ENCODE peak calls at places on chromosomes 13 and 19, in five cellular contexts. W, S, F, A and P are unnamed samples.

GRCh38 chr13:27979001-27979643 is 9.4 kb downstream of the URAD start:
- DNase-seq in W (no peak), S (no peak), F (no peak), A (no peak), P (no peak)

GRCh38 chr19:42282810-42283247 is 13.8 kb downstream of the CIC start:
- DNase-seq in W (no peak), S (no peak), F (no peak), A (no peak), P (no peak)

GRCh38 chr13:107685876-107686275 is 529.5 kb downstream of the LIG4 start:
- DNase-seq in W (no peak), S (no peak), F (no peak), A (no peak), P (no peak)

GRCh38 chr13:32639502-32640105 is 53.4 kb downstream of the PDS5B start:
- DNase-seq in W (no peak), S (peak), F (no peak), A (peak), P (peak)

GRCh38 chr19:13794388-13794751 is 873 bp upstream of the ZSWIM4 start:
- DNase-seq in W (no peak), S (peak), F (no peak), A (peak), P (no peak)

GRCh38 chr13:107765724-107766436 is 449.5 kb downstream of the LIG4 start:
- DNase-seq in W (no peak), S (no peak), F (no peak), A (peak), P (no peak)

GRCh38 chr19:10552596-10553053 is 8.9 kb downstream of the ATG4D start:
- DNase-seq in W (no peak), S (peak), F (no peak), A (no peak), P (no peak)

GRCh38 chr13:77904031-77904430 is 14.6 kb downstream of the EDNRB start:
- DNase-seq in W (no peak), S (no peak), F (no peak), A (no peak), P (no peak)

GRCh38 chr13:21749410-21749809 is 78.5 kb downstream of the FGF9 start:
- DNase-seq in W (no peak), S (no peak), F (peak), A (no peak), P (peak)

GRCh38 chr13:110938662-110939421 is 24.0 kb upstream of the ANKRD10 start:
- DNase-seq in W (no peak), S (no peak), F (no peak), A (no peak), P (no peak)

GRCh38 chr13:60572003-60572792 is 175.2 kb downstream of the TDRD3 start:
- DNase-seq in W (no peak), S (peak), F (peak), A (peak), P (peak)

GRCh38 chr13:108947551-108948030 is 318.2 kb downstream of the MYO16 start:
- DNase-seq in W (no peak), S (no peak), F (no peak), A (peak), P (no peak)

GRCh38 chr19:6215701-6216235 is 64.0 kb downstream of the MLLT1 start:
- DNase-seq in W (no peak), S (no peak), F (no peak), A (no peak), P (no peak)

GRCh38 chr13:24713022-24713421 is 32.8 kb downstream of the ATP12A start:
- DNase-seq in W (no peak), S (no peak), F (no peak), A (no peak), P (no peak)

GRCh38 chr13:101258071-101258470 is 158.2 kb downstream of the NALCN start:
- DNase-seq in W (no peak), S (peak), F (no peak), A (peak), P (peak)

GRCh38 chr19:5951338-5951861 is 26.5 kb downstream of the RANBP3 start:
- DNase-seq in W (no peak), S (no peak), F (no peak), A (no peak), P (no peak)

GRCh38 chr13:89490661-89491060 is 1819.5 kb downstream of the SLITRK5 start:
- DNase-seq in W (no peak), S (no peak), F (no peak), A (no peak), P (no peak)

GRCh38 chr13:112169941-112170822 is 103.2 kb downstream of the SOX1 start:
- DNase-seq in W (no peak), S (no peak), F (no peak), A (no peak), P (no peak)

GRCh38 chr13:60121288-60121687 is 42.4 kb downstream of the DIAPH3 start:
- DNase-seq in W (no peak), S (no peak), F (no peak), A (no peak), P (no peak)

GRCh38 chr13:109821038-109821545 is 34.7 kb upstream of the IRS2 start:
- DNase-seq in W (no peak), S (no peak), F (no peak), A (no peak), P (no peak)

GRCh38 chr19:39401549-39402416 is 4.9 kb upstream of the ZFP36 start:
- DNase-seq in W (no peak), S (no peak), F (peak), A (peak), P (peak)

GRCh38 chr13:30807392-30807791 is 72.0 kb downstream of the ALOX5AP start:
- DNase-seq in W (no peak), S (no peak), F (no peak), A (no peak), P (no peak)

GRCh38 chr13:113855931-113856715 is 7.8 kb downstream of the GAS6 start:
- DNase-seq in W (peak), S (no peak), F (no peak), A (no peak), P (no peak)

GRCh38 chr19:2663920-2664571 is 38.4 kb downstream of the GNG7 start:
- DNase-seq in W (no peak), S (no peak), F (no peak), A (no peak), P (no peak)

GRCh38 chr19:19209372-19209771 is 2.4 kb upstream of the NCAN start:
- DNase-seq in W (no peak), S (no peak), F (no peak), A (no peak), P (no peak)

GRCh38 chr19:6261883-6262282 is 17.9 kb downstream of the MLLT1 start:
- DNase-seq in W (no peak), S (no peak), F (no peak), A (no peak), P (no peak)

GRCh38 chr19:3114811-3115210 is 20.6 kb downstream of the GNA11 start:
- DNase-seq in W (no peak), S (no peak), F (no peak), A (no peak), P (no peak)

GRCh38 chr13:80825276-80825675 is 484.4 kb upstream of the SPRY2 start:
- DNase-seq in W (no peak), S (no peak), F (no peak), A (no peak), P (no peak)

GRCh38 chr13:94800423-94800822 is 88.1 kb upstream of the SOX21 start:
- DNase-seq in W (no peak), S (no peak), F (no peak), A (no peak), P (no peak)

GRCh38 chr19:34556500-34556899 is 74.9 kb downstream of the WTIP start:
- DNase-seq in W (no peak), S (peak), F (no peak), A (peak), P (no peak)

GRCh38 chr13:67148219-67148583 is 81.9 kb downstream of the PCDH9 start:
- DNase-seq in W (no peak), S (no peak), F (no peak), A (peak), P (peak)

GRCh38 chr19:14554382-14554812 is 17.5 kb downstream of the NDUFB7 start:
- DNase-seq in W (no peak), S (no peak), F (no peak), A (no peak), P (no peak)

GRCh38 chr19:31516756-31517155 is 167.5 kb upstream of the TSHZ3 start:
- DNase-seq in W (peak), S (no peak), F (no peak), A (no peak), P (no peak)

GRCh38 chr13:30600470-30600869 is 17.2 kb upstream of the USPL1 start:
- DNase-seq in W (no peak), S (no peak), F (no peak), A (no peak), P (no peak)

GRCh38 chr13:37058801-37059135 is 720 bp downstream of the SUPT20H start:
- DNase-seq in W (no peak), S (peak), F (no peak), A (no peak), P (no peak)

GRCh38 chr19:44111910-44112463 is 1.2 kb upstream of the ZNF225 start:
- DNase-seq in W (no peak), S (peak), F (no peak), A (peak), P (peak)

GRCh38 chr13:23889598-23890224 is 511 bp upstream of the MIPEP start:
- DNase-seq in W (no peak), S (peak), F (no peak), A (no peak), P (no peak)

DNA sequence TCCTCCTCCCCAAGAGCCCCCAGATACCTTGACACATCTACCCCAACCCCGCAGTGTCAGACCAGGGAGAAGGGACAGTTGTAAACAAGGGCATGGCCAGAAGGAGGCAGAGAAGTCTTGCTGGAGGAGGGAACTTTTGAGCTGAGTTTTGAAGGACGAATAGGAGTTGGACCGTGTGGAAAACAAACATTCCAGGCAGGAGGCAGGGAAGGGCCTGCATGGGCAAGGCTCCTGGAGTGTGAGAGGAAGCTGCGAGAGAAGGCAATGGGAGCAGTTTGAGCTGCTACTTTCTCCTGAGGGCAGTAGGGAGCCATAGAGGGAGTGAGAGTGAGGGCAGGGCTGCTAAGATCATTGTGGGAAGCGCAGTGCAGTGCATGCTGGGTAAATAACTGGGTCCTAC is 23.3 kb downstream of the IL12RB1 start:
- DNase-seq in W (no peak), S (no peak), F (no peak), A (no peak), P (no peak)
- TF ChIP-seq CTCF in W (peak), S (peak), F (no peak), A (peak), P (no peak)

GRCh38 chr19:46753420-46754155 is 7.3 kb upstream of the STRN4 start:
- DNase-seq in W (no peak), S (peak), F (no peak), A (no peak), P (no peak)
- TF ChIP-seq CTCF in W (peak), S (peak), F (peak), A (peak), P (peak)

GRCh38 chr13:75566658-75567057 is 17.1 kb downstream of the UCHL3 start:
- DNase-seq in W (no peak), S (peak), F (no peak), A (peak), P (no peak)
- TF ChIP-seq CTCF in W (peak), S (peak), F (peak), A (peak), P (peak)

GRCh38 chr13:93248627-93249047 is 22.0 kb downstream of the GPC6 start:
- DNase-seq in W (no peak), S (peak), F (peak), A (peak), P (no peak)
- TF ChIP-seq CTCF in W (peak), S (peak), F (peak), A (peak), P (peak)

DNA sequence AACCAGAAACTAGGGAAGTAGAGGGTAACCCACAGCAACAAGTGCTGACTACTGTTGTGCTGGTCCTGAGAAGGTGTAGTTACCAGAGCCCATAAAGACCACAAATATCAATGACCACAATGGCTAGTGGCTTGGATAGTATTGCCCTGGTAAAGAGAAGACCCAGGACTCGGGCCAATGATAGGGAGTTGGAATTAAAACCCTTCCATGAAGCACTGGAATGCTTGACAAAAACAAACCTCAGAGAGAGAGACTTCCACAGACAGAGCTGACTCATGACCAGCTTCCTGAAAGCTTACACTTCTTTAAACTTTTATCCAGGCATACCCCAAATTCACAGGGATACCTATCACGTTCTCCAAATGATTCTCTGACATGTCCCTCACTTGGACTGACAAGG is 60.5 kb downstream of the WDR87 start:
- DNase-seq in W (no peak), S (no peak), F (no peak), A (no peak), P (no peak)
- TF ChIP-seq CTCF in W (no peak), S (no peak), F (no peak), A (no peak), P (no peak)

DNA sequence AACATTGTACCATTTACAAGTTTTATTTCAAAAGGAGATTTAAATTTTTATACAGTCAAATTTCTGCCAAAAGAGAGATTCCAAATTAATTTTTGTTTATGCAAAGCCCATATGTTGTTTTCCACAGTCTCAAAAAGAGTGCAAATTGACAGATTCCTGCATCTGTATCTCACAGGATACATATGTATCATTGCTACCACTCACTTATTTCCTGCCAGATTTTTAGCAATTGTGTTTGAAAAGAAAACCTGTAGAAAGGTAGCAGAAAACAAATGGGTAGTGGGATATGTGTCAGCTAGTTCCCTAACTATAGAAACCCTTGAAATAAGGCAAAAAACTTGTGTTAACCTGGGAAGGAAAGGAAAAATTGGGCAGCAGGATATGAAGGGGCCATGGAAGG is 46.2 kb downstream of the DGKH start:
- DNase-seq in W (no peak), S (no peak), F (no peak), A (no peak), P (no peak)
- TF ChIP-seq CTCF in W (no peak), S (no peak), F (no peak), A (no peak), P (no peak)

GRCh38 chr13:99659234-99659633 is 158.0 kb downstream of the TM9SF2 start:
- DNase-seq in W (no peak), S (no peak), F (no peak), A (no peak), P (no peak)
- TF ChIP-seq CTCF in W (no peak), S (no peak), F (no peak), A (no peak), P (no peak)